ENCODE peak calls at places on chromosomes 2 and 18, in four cellular contexts. One of them, this sample, is unnamed.

GRCh38 chr2:63755216-63755615 is 86.5 kb upstream of the UGP2 start:
- DNase-seq in stimulated activated CD8-positive, alpha-beta memory T cell treated with anti-CD3 and anti-CD28 coated beads, Interleukin-12 subunit alpha, Interleukin-12 subunit beta, amount 100 ng/mL, for 4 hours: no peak
- DNase-seq in CD8-positive, alpha-beta memory T cell: no peak
- DNase-seq in stimulated activated CD4-positive, alpha-beta T cell treated with anti-CD3 and anti-CD28 coated beads, Interleukin-2, amount 100 ng/mL, for 24 hours: no peak
- DNase-seq in this sample: no peak

GRCh38 chr2:210459925-210460862 is 16.4 kb downstream of the LANCL1 start:
- DNase-seq in stimulated activated CD8-positive, alpha-beta memory T cell treated with anti-CD3 and anti-CD28 coated beads, Interleukin-12 subunit alpha, Interleukin-12 subunit beta, amount 100 ng/mL, for 4 hours: no peak
- DNase-seq in CD8-positive, alpha-beta memory T cell: no peak
- DNase-seq in stimulated activated CD4-positive, alpha-beta T cell treated with anti-CD3 and anti-CD28 coated beads, Interleukin-2, amount 100 ng/mL, for 24 hours: no peak
- DNase-seq in this sample: no peak

GRCh38 chr2:121282800-121283382 is 2.1 kb downstream of the TFCP2L1 start:
- DNase-seq in stimulated activated CD8-positive, alpha-beta memory T cell treated with anti-CD3 and anti-CD28 coated beads, Interleukin-12 subunit alpha, Interleukin-12 subunit beta, amount 100 ng/mL, for 4 hours: no peak
- DNase-seq in CD8-positive, alpha-beta memory T cell: no peak
- DNase-seq in stimulated activated CD4-positive, alpha-beta T cell treated with anti-CD3 and anti-CD28 coated beads, Interleukin-2, amount 100 ng/mL, for 24 hours: no peak
- DNase-seq in this sample: no peak

GRCh38 chr2:81545626-81546025 is 1241.1 kb upstream of the LRRTM1 start:
- DNase-seq in stimulated activated CD8-positive, alpha-beta memory T cell treated with anti-CD3 and anti-CD28 coated beads, Interleukin-12 subunit alpha, Interleukin-12 subunit beta, amount 100 ng/mL, for 4 hours: no peak
- DNase-seq in CD8-positive, alpha-beta memory T cell: no peak
- DNase-seq in stimulated activated CD4-positive, alpha-beta T cell treated with anti-CD3 and anti-CD28 coated beads, Interleukin-2, amount 100 ng/mL, for 24 hours: no peak
- DNase-seq in this sample: no peak

GRCh38 chr2:146388757-146389156 is 1456.1 kb upstream of the ACVR2A start:
- DNase-seq in stimulated activated CD8-positive, alpha-beta memory T cell treated with anti-CD3 and anti-CD28 coated beads, Interleukin-12 subunit alpha, Interleukin-12 subunit beta, amount 100 ng/mL, for 4 hours: no peak
- DNase-seq in CD8-positive, alpha-beta memory T cell: no peak
- DNase-seq in stimulated activated CD4-positive, alpha-beta T cell treated with anti-CD3 and anti-CD28 coated beads, Interleukin-2, amount 100 ng/mL, for 24 hours: no peak
- DNase-seq in this sample: no peak

GRCh38 chr2:190408538-190409271 is 550 bp downstream of the MFSD6 start:
- DNase-seq in stimulated activated CD8-positive, alpha-beta memory T cell treated with anti-CD3 and anti-CD28 coated beads, Interleukin-12 subunit alpha, Interleukin-12 subunit beta, amount 100 ng/mL, for 4 hours: peak
- DNase-seq in CD8-positive, alpha-beta memory T cell: peak
- DNase-seq in stimulated activated CD4-positive, alpha-beta T cell treated with anti-CD3 and anti-CD28 coated beads, Interleukin-2, amount 100 ng/mL, for 24 hours: peak
- DNase-seq in this sample: peak

GRCh38 chr2:54855434-54855833 is 132.0 kb downstream of the EML6 start:
- DNase-seq in stimulated activated CD8-positive, alpha-beta memory T cell treated with anti-CD3 and anti-CD28 coated beads, Interleukin-12 subunit alpha, Interleukin-12 subunit beta, amount 100 ng/mL, for 4 hours: no peak
- DNase-seq in CD8-positive, alpha-beta memory T cell: no peak
- DNase-seq in stimulated activated CD4-positive, alpha-beta T cell treated with anti-CD3 and anti-CD28 coated beads, Interleukin-2, amount 100 ng/mL, for 24 hours: no peak
- DNase-seq in this sample: no peak

GRCh38 chr18:47418746-47419145 is 167.3 kb upstream of the SKOR2 start:
- DNase-seq in stimulated activated CD8-positive, alpha-beta memory T cell treated with anti-CD3 and anti-CD28 coated beads, Interleukin-12 subunit alpha, Interleukin-12 subunit beta, amount 100 ng/mL, for 4 hours: no peak
- DNase-seq in CD8-positive, alpha-beta memory T cell: no peak
- DNase-seq in stimulated activated CD4-positive, alpha-beta T cell treated with anti-CD3 and anti-CD28 coated beads, Interleukin-2, amount 100 ng/mL, for 24 hours: no peak
- DNase-seq in this sample: no peak

GRCh38 chr2:163906410-163906809 is 170.6 kb upstream of the FIGN start:
- DNase-seq in stimulated activated CD8-positive, alpha-beta memory T cell treated with anti-CD3 and anti-CD28 coated beads, Interleukin-12 subunit alpha, Interleukin-12 subunit beta, amount 100 ng/mL, for 4 hours: no peak
- DNase-seq in CD8-positive, alpha-beta memory T cell: no peak
- DNase-seq in stimulated activated CD4-positive, alpha-beta T cell treated with anti-CD3 and anti-CD28 coated beads, Interleukin-2, amount 100 ng/mL, for 24 hours: no peak
- DNase-seq in this sample: no peak

GRCh38 chr18:59957957-59958356 is 58.2 kb downstream of the PMAIP1 start:
- DNase-seq in stimulated activated CD8-positive, alpha-beta memory T cell treated with anti-CD3 and anti-CD28 coated beads, Interleukin-12 subunit alpha, Interleukin-12 subunit beta, amount 100 ng/mL, for 4 hours: no peak
- DNase-seq in CD8-positive, alpha-beta memory T cell: no peak
- DNase-seq in stimulated activated CD4-positive, alpha-beta T cell treated with anti-CD3 and anti-CD28 coated beads, Interleukin-2, amount 100 ng/mL, for 24 hours: no peak
- DNase-seq in this sample: no peak

GRCh38 chr2:75488157-75488556 is 72.6 kb downstream of the EVA1A start:
- DNase-seq in stimulated activated CD8-positive, alpha-beta memory T cell treated with anti-CD3 and anti-CD28 coated beads, Interleukin-12 subunit alpha, Interleukin-12 subunit beta, amount 100 ng/mL, for 4 hours: no peak
- DNase-seq in CD8-positive, alpha-beta memory T cell: no peak
- DNase-seq in stimulated activated CD4-positive, alpha-beta T cell treated with anti-CD3 and anti-CD28 coated beads, Interleukin-2, amount 100 ng/mL, for 24 hours: no peak
- DNase-seq in this sample: no peak

GRCh38 chr2:197560146-197560665 is 44.3 kb downstream of the MOB4 start:
- DNase-seq in stimulated activated CD8-positive, alpha-beta memory T cell treated with anti-CD3 and anti-CD28 coated beads, Interleukin-12 subunit alpha, Interleukin-12 subunit beta, amount 100 ng/mL, for 4 hours: no peak
- DNase-seq in CD8-positive, alpha-beta memory T cell: no peak
- DNase-seq in stimulated activated CD4-positive, alpha-beta T cell treated with anti-CD3 and anti-CD28 coated beads, Interleukin-2, amount 100 ng/mL, for 24 hours: no peak
- DNase-seq in this sample: no peak

GRCh38 chr2:25587361-25587760 is 86.0 kb downstream of the DTNB start:
- DNase-seq in stimulated activated CD8-positive, alpha-beta memory T cell treated with anti-CD3 and anti-CD28 coated beads, Interleukin-12 subunit alpha, Interleukin-12 subunit beta, amount 100 ng/mL, for 4 hours: no peak
- DNase-seq in CD8-positive, alpha-beta memory T cell: no peak
- DNase-seq in stimulated activated CD4-positive, alpha-beta T cell treated with anti-CD3 and anti-CD28 coated beads, Interleukin-2, amount 100 ng/mL, for 24 hours: no peak
- DNase-seq in this sample: no peak

GRCh38 chr2:234588054-234588430 is 91.2 kb upstream of the ARL4C start:
- DNase-seq in stimulated activated CD8-positive, alpha-beta memory T cell treated with anti-CD3 and anti-CD28 coated beads, Interleukin-12 subunit alpha, Interleukin-12 subunit beta, amount 100 ng/mL, for 4 hours: no peak
- DNase-seq in CD8-positive, alpha-beta memory T cell: no peak
- DNase-seq in stimulated activated CD4-positive, alpha-beta T cell treated with anti-CD3 and anti-CD28 coated beads, Interleukin-2, amount 100 ng/mL, for 24 hours: no peak
- DNase-seq in this sample: no peak

GRCh38 chr18:78969574-78970315 is 9.9 kb upstream of the SALL3 start:
- DNase-seq in stimulated activated CD8-positive, alpha-beta memory T cell treated with anti-CD3 and anti-CD28 coated beads, Interleukin-12 subunit alpha, Interleukin-12 subunit beta, amount 100 ng/mL, for 4 hours: no peak
- DNase-seq in CD8-positive, alpha-beta memory T cell: no peak
- DNase-seq in stimulated activated CD4-positive, alpha-beta T cell treated with anti-CD3 and anti-CD28 coated beads, Interleukin-2, amount 100 ng/mL, for 24 hours: no peak
- DNase-seq in this sample: no peak

GRCh38 chr2:39409697-39410389 is 27.2 kb downstream of the MAP4K3 start:
- DNase-seq in stimulated activated CD8-positive, alpha-beta memory T cell treated with anti-CD3 and anti-CD28 coated beads, Interleukin-12 subunit alpha, Interleukin-12 subunit beta, amount 100 ng/mL, for 4 hours: no peak
- DNase-seq in CD8-positive, alpha-beta memory T cell: no peak
- DNase-seq in stimulated activated CD4-positive, alpha-beta T cell treated with anti-CD3 and anti-CD28 coated beads, Interleukin-2, amount 100 ng/mL, for 24 hours: no peak
- DNase-seq in this sample: no peak

GRCh38 chr2:120968307-120969015 is 232.8 kb downstream of the GLI2 start:
- DNase-seq in stimulated activated CD8-positive, alpha-beta memory T cell treated with anti-CD3 and anti-CD28 coated beads, Interleukin-12 subunit alpha, Interleukin-12 subunit beta, amount 100 ng/mL, for 4 hours: no peak
- DNase-seq in CD8-positive, alpha-beta memory T cell: no peak
- DNase-seq in stimulated activated CD4-positive, alpha-beta T cell treated with anti-CD3 and anti-CD28 coated beads, Interleukin-2, amount 100 ng/mL, for 24 hours: no peak
- DNase-seq in this sample: no peak

GRCh38 chr18:12255626-12256026 is 1.5 kb downstream of the CIDEA start:
- DNase-seq in stimulated activated CD8-positive, alpha-beta memory T cell treated with anti-CD3 and anti-CD28 coated beads, Interleukin-12 subunit alpha, Interleukin-12 subunit beta, amount 100 ng/mL, for 4 hours: no peak
- DNase-seq in CD8-positive, alpha-beta memory T cell: no peak
- DNase-seq in stimulated activated CD4-positive, alpha-beta T cell treated with anti-CD3 and anti-CD28 coated beads, Interleukin-2, amount 100 ng/mL, for 24 hours: no peak
- DNase-seq in this sample: no peak

GRCh38 chr2:8656160-8656641 is 25.7 kb upstream of the ID2 start:
- DNase-seq in stimulated activated CD8-positive, alpha-beta memory T cell treated with anti-CD3 and anti-CD28 coated beads, Interleukin-12 subunit alpha, Interleukin-12 subunit beta, amount 100 ng/mL, for 4 hours: no peak
- DNase-seq in CD8-positive, alpha-beta memory T cell: no peak
- DNase-seq in stimulated activated CD4-positive, alpha-beta T cell treated with anti-CD3 and anti-CD28 coated beads, Interleukin-2, amount 100 ng/mL, for 24 hours: no peak
- DNase-seq in this sample: no peak

GRCh38 chr2:144518744-144519596 is 949 bp downstream of the ZEB2 start:
- DNase-seq in stimulated activated CD8-positive, alpha-beta memory T cell treated with anti-CD3 and anti-CD28 coated beads, Interleukin-12 subunit alpha, Interleukin-12 subunit beta, amount 100 ng/mL, for 4 hours: no peak
- DNase-seq in CD8-positive, alpha-beta memory T cell: no peak
- DNase-seq in stimulated activated CD4-positive, alpha-beta T cell treated with anti-CD3 and anti-CD28 coated beads, Interleukin-2, amount 100 ng/mL, for 24 hours: no peak
- DNase-seq in this sample: no peak

GRCh38 chr2:86211033-86211795 is 12.0 kb downstream of the MRPL35 start:
- DNase-seq in stimulated activated CD8-positive, alpha-beta memory T cell treated with anti-CD3 and anti-CD28 coated beads, Interleukin-12 subunit alpha, Interleukin-12 subunit beta, amount 100 ng/mL, for 4 hours: no peak
- DNase-seq in CD8-positive, alpha-beta memory T cell: no peak
- DNase-seq in stimulated activated CD4-positive, alpha-beta T cell treated with anti-CD3 and anti-CD28 coated beads, Interleukin-2, amount 100 ng/mL, for 24 hours: no peak
- DNase-seq in this sample: no peak

GRCh38 chr18:48801728-48802542 is 148.8 kb downstream of the SMAD7 start:
- DNase-seq in stimulated activated CD8-positive, alpha-beta memory T cell treated with anti-CD3 and anti-CD28 coated beads, Interleukin-12 subunit alpha, Interleukin-12 subunit beta, amount 100 ng/mL, for 4 hours: no peak
- DNase-seq in CD8-positive, alpha-beta memory T cell: no peak
- DNase-seq in stimulated activated CD4-positive, alpha-beta T cell treated with anti-CD3 and anti-CD28 coated beads, Interleukin-2, amount 100 ng/mL, for 24 hours: peak
- DNase-seq in this sample: no peak

GRCh38 chr2:212595036-212595654 is 56.5 kb upstream of the ERBB4 start:
- DNase-seq in stimulated activated CD8-positive, alpha-beta memory T cell treated with anti-CD3 and anti-CD28 coated beads, Interleukin-12 subunit alpha, Interleukin-12 subunit beta, amount 100 ng/mL, for 4 hours: no peak
- DNase-seq in CD8-positive, alpha-beta memory T cell: no peak
- DNase-seq in stimulated activated CD4-positive, alpha-beta T cell treated with anti-CD3 and anti-CD28 coated beads, Interleukin-2, amount 100 ng/mL, for 24 hours: no peak
- DNase-seq in this sample: no peak